ENCODE peak calls at places on chromosomes 3 and 15, in nine cellular contexts. X is CD4-positive, alpha-beta T cell; H is A172; Z is AG04449; I is neural progenitor cell; C is activated naive CD4-positive, alpha-beta T cell; E is kidney; A is fibroblast of pulmonary artery; G is COR-L47. W is an unnamed sample.

GRCh38 chr15:43168192-43169107 is 16.8 kb upstream of the CCNDBP1 start:
- DNase-seq in X (no peak), H (peak), Z (no peak), I (no peak), C (no peak), E (no peak), A (peak), G (no peak), W (no peak)

GRCh38 chr3:17025594-17026139 is 140.9 kb downstream of the PLCL2 start:
- DNase-seq in X (no peak), H (no peak), Z (no peak), I (no peak), C (no peak), E (no peak), A (no peak), G (no peak), W (no peak)

GRCh38 chr3:32440481-32441350 is 49.1 kb downstream of the CMTM7 start:
- DNase-seq in X (no peak), H (no peak), Z (no peak), I (no peak), C (no peak), E (no peak), A (no peak), G (no peak), W (no peak)

GRCh38 chr3:31159331-31160039 is 265.0 kb upstream of the GADL1 start:
- DNase-seq in X (no peak), H (no peak), Z (no peak), I (no peak), C (no peak), E (no peak), A (no peak), G (no peak), W (no peak)

GRCh38 chr3:174002543-174002942 is 605.0 kb downstream of the NLGN1 start:
- DNase-seq in X (no peak), H (peak), Z (no peak), I (no peak), C (no peak), E (no peak), A (peak), G (peak), W (no peak)

GRCh38 chr3:10594915-10595314 is 89.5 kb upstream of the ATP2B2 start:
- DNase-seq in X (peak), H (peak), Z (no peak), I (peak), C (no peak), E (no peak), A (peak), G (no peak), W (no peak)

GRCh38 chr3:67853520-67853919 is 199.1 kb upstream of the SUCLG2 start:
- DNase-seq in X (no peak), H (no peak), Z (no peak), I (no peak), C (no peak), E (no peak), A (no peak), G (no peak), W (no peak)

GRCh38 chr3:50502225-50502583 is 1.2 kb downstream of the CACNA2D2 start:
- DNase-seq in X (no peak), H (no peak), Z (no peak), I (peak), C (no peak), E (no peak), A (no peak), G (no peak), W (no peak)

GRCh38 chr3:105618561-105618960 is 250.3 kb downstream of the CBLB start:
- DNase-seq in X (no peak), H (no peak), Z (no peak), I (no peak), C (no peak), E (no peak), A (no peak), G (no peak), W (no peak)

GRCh38 chr3:179716811-179717210 is 64.0 kb downstream of the USP13 start:
- DNase-seq in X (no peak), H (peak), Z (peak), I (no peak), C (no peak), E (no peak), A (peak), G (no peak), W (no peak)

GRCh38 chr3:171811059-171811912 is 1.0 kb upstream of the PLD1 start:
- DNase-seq in X (no peak), H (peak), Z (peak), I (no peak), C (no peak), E (no peak), A (peak), G (no peak), W (peak)

GRCh38 chr3:189756651-189757078 is 125.5 kb downstream of the TP63 start:
- DNase-seq in X (no peak), H (no peak), Z (no peak), I (no peak), C (no peak), E (no peak), A (no peak), G (peak), W (no peak)

GRCh38 chr3:160035757-160036156 is 47.1 kb downstream of the IL12A start:
- DNase-seq in X (no peak), H (no peak), Z (no peak), I (no peak), C (no peak), E (no peak), A (no peak), G (no peak), W (no peak)

GRCh38 chr3:106862067-106862466 is 515.2 kb upstream of the CCDC54 start:
- DNase-seq in X (no peak), H (peak), Z (peak), I (no peak), C (no peak), E (no peak), A (peak), G (no peak), W (no peak)

W was measured in gastrocnemius medialis.